ENCODE peak calls at places on chromosomes 12 and 14, in five cellular contexts. L is activated T-cell treated with anti-CD3 and anti-CD28 coated beads, Interleukin-2, amount 50 U/mL, for 4 hours; F is naive B cell; V is NCI-H524; T is C1 segment of cervical spinal cord. G is an unnamed sample.

GRCh38 chr12:56221233-56221756 is 427 bp downstream of the RNF41 start:
- DNase-seq in L (no peak), F (no peak), V (peak; percentile 38), T (peak; percentile 55), G (no peak)

GRCh38 chr14:100902792-100903191 is 730 bp downstream of the RTL1 start:
- DNase-seq in L (no peak), F (no peak), V (no peak), T (no peak), G (no peak)

GRCh38 chr12:113439606-113440030 is 17.4 kb downstream of the SDSL start:
- DNase-seq in L (no peak), F (no peak), V (peak; percentile 71), T (peak; percentile 7), G (no peak)

GRCh38 chr14:105041841-105042765 is 21.2 kb upstream of the CDCA4 start:
- DNase-seq in L (no peak), F (no peak), V (peak; percentile 67), T (no peak), G (no peak)

GRCh38 chr12:123223241-123223668 is 9.7 kb downstream of the MPHOSPH9 start:
- DNase-seq in L (peak; percentile 45), F (no peak), V (no peak), T (no peak), G (peak; percentile 11)

GRCh38 chr14:57403521-57403864 is 13.1 kb downstream of the NAA30 start:
- DNase-seq in L (no peak), F (no peak), V (no peak), T (no peak), G (no peak)

GRCh38 chr12:69239922-69240624 is 704 bp downstream of the CPSF6 start:
- DNase-seq in L (peak; percentile 28), F (peak; percentile 54), V (peak; percentile 40), T (peak; percentile 52), G (no peak)

GRCh38 chr14:94213021-94213420 is 38.9 kb downstream of the PPP4R4 start:
- DNase-seq in L (no peak), F (no peak), V (no peak), T (no peak), G (no peak)

GRCh38 chr12:1207276-1207675 is 216.3 kb downstream of the ERC1 start:
- DNase-seq in L (no peak), F (no peak), V (no peak), T (no peak), G (no peak)

GRCh38 chr14:51873221-51873893 is 12.9 kb downstream of the GNG2 start:
- DNase-seq in L (no peak), F (no peak), V (peak; percentile 63), T (no peak), G (peak; percentile 33)

GRCh38 chr12:80226576-80226975 is 127.2 kb downstream of the OTOGL start:
- DNase-seq in L (no peak), F (no peak), V (no peak), T (no peak), G (peak; percentile 6)

GRCh38 chr14:45169906-45170305 is 34.2 kb downstream of the FANCM start:
- DNase-seq in L (no peak), F (no peak), V (no peak), T (no peak), G (no peak)

GRCh38 chr14:92729632-92730358 is 18.6 kb downstream of the LGMN start:
- DNase-seq in L (no peak), F (no peak), V (no peak), T (no peak), G (peak; percentile 44)